ENCODE peak calls at places on chromosomes 16 and 17, in five cellular contexts. Q, S, K, B and L are unnamed samples.
A peak's percentile ranks its signal among the peaks of the same experiment; 100 is the strongest.

GRCh38 chr17:73969956-73970355 is 233.5 kb upstream of the RPL38 start:
- DNase-seq in Q (peak; percentile 51), K (no peak), B (no peak), S (no peak), L (no peak)

GRCh38 chr17:2916362-2916928 is 120.2 kb downstream of the RAP1GAP2 start:
- DNase-seq in K (no peak), S (no peak), B (no peak), Q (no peak), L (no peak)

GRCh38 chr16:72856797-72857196 is 191.1 kb downstream of the ZFHX3 start:
- DNase-seq in K (no peak), S (no peak), B (peak; percentile 40), Q (no peak), L (no peak)

GRCh38 chr17:76145231-76146052 is 4.4 kb upstream of the FOXJ1 start:
- DNase-seq in Q (no peak), K (no peak), B (peak; percentile 60), S (no peak), L (peak; percentile 5)

GRCh38 chr17:60840456-60840855 is 162.8 kb downstream of the BCAS3 start:
- DNase-seq in B (no peak), Q (no peak), S (no peak), K (peak; percentile 12), L (no peak)

GRCh38 chr17:55806745-55807466 is 56.1 kb downstream of the PCTP start:
- DNase-seq in Q (no peak), B (no peak), K (no peak), S (no peak), L (no peak)

GRCh38 chr17:70913086-70913485 is 743.8 kb downstream of the KCNJ2 start:
- DNase-seq in S (no peak), B (no peak), Q (no peak), K (peak; percentile 7), L (no peak)

GRCh38 chr16:85302018-85302847 is 190.0 kb upstream of the CIBAR2 start:
- DNase-seq in Q (no peak), S (no peak), B (no peak), K (no peak), L (no peak)

GRCh38 chr16:21626659-21627277 is 25.6 kb downstream of the IGSF6 start:
- DNase-seq in K (peak; percentile 95), S (peak; percentile 97), Q (peak; percentile 71), B (peak; percentile 56), L (no peak)

GRCh38 chr17:46986401-46986800 is 7.3 kb upstream of the RPRML start:
- DNase-seq in K (no peak), Q (no peak), B (no peak), S (no peak), L (no peak)

GRCh38 chr16:67146523-67147357 is 4.1 kb downstream of the B3GNT9 start:
- DNase-seq in B (no peak), K (no peak), S (no peak), Q (no peak), L (no peak)

GRCh38 chr17:82734987-82735866 is at the start of gene FN3K:
- DNase-seq in K (no peak), S (no peak), Q (no peak), B (peak; percentile 44), L (no peak)

GRCh38 chr16:50309527-50310307 is 43.4 kb downstream of the ADCY7 start:
- DNase-seq in K (no peak), B (no peak), S (no peak), Q (peak; percentile 14), L (no peak)

GRCh38 chr16:17194190-17194780 is 276.5 kb downstream of the XYLT1 start:
- DNase-seq in Q (peak; percentile 22), K (no peak), S (no peak), B (no peak), L (no peak)

GRCh38 chr16:84786605-84787302 is 33.0 kb upstream of the CRISPLD2 start:
- DNase-seq in K (no peak), Q (no peak), S (no peak), B (no peak), L (no peak)

GRCh38 chr17:17626151-17626805 is 34.8 kb upstream of the PEMT start:
- DNase-seq in K (no peak), B (no peak), Q (no peak), S (no peak), L (no peak)

GRCh38 chr16:56964243-56965148 is 2.7 kb downstream of the CETP start:
- DNase-seq in Q (peak; percentile 84), S (peak; percentile 94), B (peak; percentile 83), K (peak; percentile 53), L (no peak)

GRCh38 chr17:33375086-33375485 is 82.0 kb upstream of the ASIC2 start:
- DNase-seq in Q (no peak), B (no peak), S (no peak), K (no peak), L (no peak)

GRCh38 chr17:63774141-63774981 is at the start of gene DDX42:
- DNase-seq in K (no peak), B (peak; percentile 62), Q (peak; percentile 29), S (peak; percentile 42), L (no peak)